ENCODE peak calls at places on chromosomes 11 and 22, in eight cellular contexts. F, J, H, Z, U, K, N and W are unnamed samples.

GRCh38 chr11:10139656-10140055 is 154.4 kb downstream of the SBF2 start:
- DNase-seq in F (no peak), J (no peak), H (no peak), Z (peak; percentile 69), U (no peak), K (no peak), N (no peak), W (no peak)

GRCh38 chr22:46515208-46516111 is 22.0 kb downstream of the CELSR1 start:
- DNase-seq in F (no peak), J (no peak), H (no peak), Z (no peak), U (no peak), K (no peak), N (no peak), W (no peak)

GRCh38 chr11:64436025-64436424 is 77.1 kb downstream of the RPS6KA4 start:
- DNase-seq in F (no peak), J (peak; percentile 82), H (no peak), Z (peak; percentile 82), U (no peak), K (no peak), N (no peak), W (no peak)

GRCh38 chr11:119771210-119771770 is 42.3 kb upstream of the NECTIN1 start:
- DNase-seq in F (no peak), J (no peak), H (no peak), Z (no peak), U (no peak), K (no peak), N (no peak), W (no peak)

GRCh38 chr22:46738961-46739870 is 1.2 kb upstream of the CERK start:
- DNase-seq in F (no peak), J (peak; percentile 51), H (peak; percentile 77), Z (no peak), U (peak; percentile 73), K (peak; percentile 43), N (peak; percentile 35), W (no peak)

GRCh38 chr11:95256204-95256819 is 25.3 kb upstream of the SESN3 start:
- DNase-seq in F (no peak), J (no peak), H (no peak), Z (no peak), U (no peak), K (no peak), N (no peak), W (no peak)

GRCh38 chr11:13717331-13717730 is 48.9 kb downstream of the FAR1 start:
- DNase-seq in F (no peak), J (no peak), H (no peak), Z (peak; percentile 48), U (no peak), K (no peak), N (no peak), W (no peak)

GRCh38 chr11:95404370-95404769 is 173.4 kb upstream of the SESN3 start:
- DNase-seq in F (no peak), J (no peak), H (no peak), Z (no peak), U (no peak), K (no peak), N (no peak), W (no peak)

GRCh38 chr11:129319201-129319600 is 56.4 kb upstream of the BARX2 start:
- DNase-seq in F (no peak), J (no peak), H (no peak), Z (no peak), U (no peak), K (no peak), N (no peak), W (no peak)

GRCh38 chr22:39308614-39309363 is 10.6 kb downstream of the RPL3 start:
- DNase-seq in F (no peak), J (no peak), H (peak; percentile 90), Z (peak; percentile 89), U (no peak), K (no peak), N (no peak), W (no peak)

GRCh38 chr11:8281266-8281665 is 17.6 kb upstream of the LMO1 start:
- DNase-seq in F (no peak), J (no peak), H (peak; percentile 11), Z (no peak), U (no peak), K (no peak), N (no peak), W (no peak)

GRCh38 chr11:126121316-126121715 is 58.6 kb upstream of the CDON start:
- DNase-seq in F (no peak), J (no peak), H (no peak), Z (no peak), U (no peak), K (no peak), N (no peak), W (no peak)

GRCh38 chr22:27537481-27537891 is 264.1 kb downstream of the MN1 start:
- DNase-seq in F (no peak), J (no peak), H (no peak), Z (no peak), U (no peak), K (no peak), N (no peak), W (no peak)

GRCh38 chr11:46380340-46381045 is 976 bp upstream of the MDK start:
- DNase-seq in F (no peak), J (peak; percentile 72), H (peak; percentile 80), Z (peak; percentile 42), U (peak; percentile 46), K (peak; percentile 75), N (peak; percentile 60), W (no peak)

GRCh38 chr11:20647976-20648565 is 21.3 kb upstream of the NELL1 start:
- DNase-seq in F (no peak), J (peak; percentile 57), H (no peak), Z (peak; percentile 71), U (peak; percentile 83), K (peak; percentile 35), N (peak; percentile 57), W (no peak)

GRCh38 chr11:6263664-6264063 is 4.0 kb downstream of the CCKBR start:
- DNase-seq in F (no peak), J (no peak), H (no peak), Z (no peak), U (no peak), K (no peak), N (no peak), W (no peak)

GRCh38 chr11:113083571-113083970 is 122.4 kb downstream of the NCAM1 start:
- DNase-seq in F (no peak), J (no peak), H (no peak), Z (no peak), U (no peak), K (no peak), N (no peak), W (no peak)

GRCh38 chr22:49008682-49009235 is 818.9 kb downstream of the BRD1 start:
- DNase-seq in F (no peak), J (no peak), H (peak; percentile 28), Z (no peak), U (no peak), K (no peak), N (no peak), W (no peak)

GRCh38 chr22:43996170-43996980 is 27.7 kb upstream of the PARVB start:
- DNase-seq in F (no peak), J (no peak), H (peak; percentile 72), Z (no peak), U (peak; percentile 11), K (no peak), N (peak; percentile 59), W (no peak)

GRCh38 chr22:25747245-25747944 is 5.4 kb downstream of the MYO18B start:
- DNase-seq in F (no peak), J (no peak), H (peak; percentile 93), Z (no peak), U (no peak), K (no peak), N (no peak), W (no peak)

GRCh38 chr11:110855246-110855645 is 143.0 kb upstream of the ARHGAP20 start:
- DNase-seq in F (no peak), J (no peak), H (no peak), Z (no peak), U (no peak), K (no peak), N (no peak), W (no peak)

GRCh38 chr11:69297926-69298777 is 4.2 kb downstream of the MYEOV start:
- DNase-seq in F (peak; percentile 49), J (no peak), H (peak; percentile 87), Z (peak; percentile 95), U (peak; percentile 28), K (no peak), N (no peak), W (no peak)

GRCh38 chr11:97722065-97722464 is 1298.7 kb upstream of the CNTN5 start:
- DNase-seq in F (no peak), J (no peak), H (no peak), Z (peak; percentile 65), U (no peak), K (no peak), N (no peak), W (no peak)

GRCh38 chr11:109704432-109704831 is 282.4 kb downstream of the C11orf87 start:
- DNase-seq in F (no peak), J (peak; percentile 12), H (no peak), Z (no peak), U (no peak), K (peak; percentile 48), N (no peak), W (no peak)

GRCh38 chr11:8926236-8926635 is 6.5 kb downstream of the C11orf16 start:
- DNase-seq in F (no peak), J (no peak), H (no peak), Z (no peak), U (no peak), K (no peak), N (no peak), W (no peak)